ENCODE peak calls at places on chromosomes 3 and 15, in eight cellular contexts. A is hypothalamus; C is G401; V is GM23338; X is effector CD8-positive, alpha-beta T cell; D is NCI-H1694; T is AG08396; Z is myocyte. K is an unnamed sample.

GRCh38 chr3:172655388-172655787 is 55.5 kb downstream of the NCEH1 start:
- DNase-seq in A (no peak), C (no peak), V (no peak), X (no peak), D (no peak), T (no peak), Z (no peak), K (no peak)

GRCh38 chr15:69414702-69415161 is 583 bp downstream of the KIF23 start:
- DNase-seq in A (no peak), C (peak), V (peak), X (no peak), D (no peak), T (peak), Z (peak), K (peak)

GRCh38 chr3:72155391-72156064 is 370.6 kb upstream of the PROK2 start:
- DNase-seq in A (peak), C (no peak), V (no peak), X (no peak), D (no peak), T (peak), Z (peak), K (peak)

GRCh38 chr15:100671858-100672543 is 69.6 kb downstream of the ASB7 start:
- DNase-seq in A (no peak), C (peak), V (peak), X (no peak), D (no peak), T (peak), Z (peak), K (peak)

GRCh38 chr15:90315276-90315982 is 36.7 kb upstream of the ZNF774 start:
- DNase-seq in A (no peak), C (no peak), V (no peak), X (no peak), D (no peak), T (peak), Z (peak), K (no peak)

GRCh38 chr3:141237701-141238521 is 6.3 kb downstream of the PXYLP1 start:
- DNase-seq in A (no peak), C (peak), V (no peak), X (no peak), D (peak), T (no peak), Z (peak), K (no peak)

GRCh38 chr3:31170932-31171670 is 276.6 kb upstream of the GADL1 start:
- DNase-seq in A (no peak), C (no peak), V (no peak), X (no peak), D (no peak), T (peak), Z (peak), K (no peak)

GRCh38 chr15:84968301-84968700 is 13.4 kb upstream of the PDE8A start:
- DNase-seq in A (no peak), C (no peak), V (no peak), X (no peak), D (no peak), T (no peak), Z (no peak), K (no peak)

GRCh38 chr15:40771242-40771641 is 1.5 kb downstream of the C15orf62 start:
- DNase-seq in A (no peak), C (no peak), V (no peak), X (no peak), D (no peak), T (no peak), Z (no peak), K (no peak)

GRCh38 chr3:20316238-20316637 is 130.2 kb upstream of the SGO1 start:
- DNase-seq in A (no peak), C (peak), V (no peak), X (no peak), D (no peak), T (no peak), Z (peak), K (no peak)

GRCh38 chr15:84151205-84151931 is 84.2 kb upstream of the GOLGA6L4 start:
- DNase-seq in A (no peak), C (no peak), V (no peak), X (no peak), D (no peak), T (peak), Z (no peak), K (no peak)

GRCh38 chr3:197406266-197406665 is 107.9 kb upstream of the DLG1 start:
- DNase-seq in A (no peak), C (peak), V (no peak), X (no peak), D (no peak), T (peak), Z (peak), K (peak)

GRCh38 chr3:11641683-11642407 is 1.9 kb downstream of the VGLL4 start:
- DNase-seq in A (no peak), C (no peak), V (peak), X (no peak), D (no peak), T (no peak), Z (peak), K (no peak)

GRCh38 chr3:127002195-127003174 is 19.6 kb downstream of the PLXNA1 start:
- DNase-seq in A (peak), C (no peak), V (peak), X (no peak), D (no peak), T (peak), Z (peak), K (no peak)

GRCh38 chr3:30544811-30545210 is 61.6 kb upstream of the TGFBR2 start:
- DNase-seq in A (no peak), C (no peak), V (no peak), X (no peak), D (no peak), T (peak), Z (peak), K (no peak)